ENCODE peak calls at places on chromosomes 1 and 21, in six cellular contexts. C is SK-N-SH, K is OCI-LY7, N is neural progenitor cell, P is PC-3, S is HCT116. Q is an unnamed sample.

GRCh38 chr1:243407284-243408018 is 151.6 kb downstream of the SDCCAG8 start:
- DNase-seq in C (no peak), K (no peak), N (no peak), P (peak; percentile 48), S (no peak), Q (no peak)

GRCh38 chr1:10529096-10529495 is 54.3 kb downstream of the PEX14 start:
- DNase-seq in C (no peak), K (no peak), N (peak; percentile 32), P (no peak), S (no peak), Q (no peak)

GRCh38 chr1:27099154-27099903 is 55.6 kb downstream of the SLC9A1 start:
- DNase-seq in C (peak; percentile 62), K (peak; percentile 34), N (peak; percentile 48), P (peak; percentile 92), S (no peak), Q (peak; percentile 89)

GRCh38 chr1:175002910-175003517 is 3.3 kb downstream of the CACYBP start:
- DNase-seq in C (no peak), K (no peak), N (no peak), P (no peak), S (no peak), Q (no peak)

GRCh38 chr1:55067022-55067781 is 27.9 kb downstream of the PCSK9 start:
- DNase-seq in C (no peak), K (no peak), N (no peak), P (no peak), S (no peak), Q (no peak)

GRCh38 chr21:20996421-20997307 is 1.5 kb upstream of the NCAM2 start:
- DNase-seq in C (no peak), K (no peak), N (peak; percentile 35), P (peak; percentile 48), S (no peak), Q (peak; percentile 5)

GRCh38 chr1:65792671-65793358 is at the start of gene PDE4B:
- DNase-seq in C (peak; percentile 75), K (no peak), N (peak; percentile 81), P (no peak), S (no peak), Q (peak; percentile 19)

GRCh38 chr1:112558634-112559033 is 49.9 kb downstream of the WNT2B start:
- DNase-seq in C (no peak), K (no peak), N (peak; percentile 66), P (no peak), S (no peak), Q (no peak)

GRCh38 chr21:34274001-34274400 is 89.8 kb upstream of the KCNE2 start:
- DNase-seq in C (no peak), K (no peak), N (no peak), P (no peak), S (no peak), Q (no peak)

GRCh38 chr1:182170941-182171461 is 109.5 kb upstream of the ZNF648 start:
- DNase-seq in C (no peak), K (no peak), N (no peak), P (no peak), S (no peak), Q (no peak)

GRCh38 chr1:7103322-7104052 is 318.2 kb downstream of the CAMTA1 start:
- DNase-seq in C (no peak), K (no peak), N (no peak), P (no peak), S (peak; percentile 13), Q (no peak)

GRCh38 chr1:202010042-202011015 is at the start of gene ELF3:
- DNase-seq in C (no peak), K (peak; percentile 28), N (peak; percentile 95), P (peak; percentile 96), S (peak; percentile 98), Q (peak; percentile 94)

GRCh38 chr1:198674009-198674408 is 35.2 kb downstream of the PTPRC start:
- DNase-seq in C (no peak), K (no peak), N (no peak), P (no peak), S (no peak), Q (no peak)

GRCh38 chr1:109589679-109590078 is 29.7 kb downstream of the GNAT2 start:
- DNase-seq in C (no peak), K (no peak), N (no peak), P (no peak), S (no peak), Q (no peak)

GRCh38 chr1:208336136-208336535 is 92.0 kb upstream of the PLXNA2 start:
- DNase-seq in C (no peak), K (no peak), N (peak; percentile 93), P (no peak), S (no peak), Q (no peak)

GRCh38 chr1:208332036-208332773 is 88.0 kb upstream of the PLXNA2 start:
- DNase-seq in C (no peak), K (no peak), N (no peak), P (no peak), S (no peak), Q (no peak)

GRCh38 chr1:208333676-208334075 is 89.5 kb upstream of the PLXNA2 start:
- DNase-seq in C (no peak), K (no peak), N (no peak), P (peak; percentile 24), S (no peak), Q (no peak)

GRCh38 chr1:208332774-208333126 is 88.6 kb upstream of the PLXNA2 start:
- DNase-seq in C (no peak), K (no peak), N (no peak), P (no peak), S (no peak), Q (peak; percentile 19)

DNA sequence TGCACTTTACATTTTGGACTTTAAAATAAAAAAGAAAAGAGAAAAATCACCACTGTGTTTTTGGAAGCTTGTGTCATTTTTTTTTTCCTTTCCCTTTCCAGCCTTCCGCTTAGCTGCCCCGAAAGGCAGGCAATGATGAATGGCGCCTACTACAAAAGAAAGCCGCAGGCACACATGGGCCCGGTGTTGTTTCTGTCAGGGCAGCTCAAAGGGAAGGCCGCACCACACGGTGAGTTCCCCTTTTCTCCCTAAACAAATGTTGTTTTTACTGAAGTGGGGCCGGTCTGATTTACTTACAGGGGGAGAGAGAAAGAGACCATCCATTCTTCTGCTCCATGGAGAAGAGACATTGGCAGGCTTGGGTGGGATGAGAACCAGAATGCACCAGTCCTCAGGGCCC is 91.2 kb upstream of the PLXNA2 start:
- DNase-seq in C (no peak), K (no peak), N (peak; percentile 87), P (no peak), S (no peak), Q (no peak)
- TF ChIP-seq EZH2phosphoT487 in C (no peak), K (no peak), N (no peak), P (no peak), S (no peak), Q (no peak)

GRCh38 chr1:2920421-2921015 is 100.7 kb upstream of the ACTRT2 start:
- DNase-seq in C (no peak), K (no peak), N (no peak), P (no peak), S (no peak), Q (no peak)

GRCh38 chr1:2923351-2923750 is 97.9 kb upstream of the ACTRT2 start:
- DNase-seq in C (no peak), K (no peak), N (no peak), P (no peak), S (no peak), Q (no peak)

GRCh38 chr1:2919826-2920225 is 101.4 kb upstream of the ACTRT2 start:
- DNase-seq in C (no peak), K (no peak), N (no peak), P (no peak), S (no peak), Q (no peak)

GRCh38 chr1:2925291-2925690 is 96.0 kb upstream of the ACTRT2 start:
- DNase-seq in C (no peak), K (no peak), N (no peak), P (no peak), S (no peak), Q (no peak)

DNA sequence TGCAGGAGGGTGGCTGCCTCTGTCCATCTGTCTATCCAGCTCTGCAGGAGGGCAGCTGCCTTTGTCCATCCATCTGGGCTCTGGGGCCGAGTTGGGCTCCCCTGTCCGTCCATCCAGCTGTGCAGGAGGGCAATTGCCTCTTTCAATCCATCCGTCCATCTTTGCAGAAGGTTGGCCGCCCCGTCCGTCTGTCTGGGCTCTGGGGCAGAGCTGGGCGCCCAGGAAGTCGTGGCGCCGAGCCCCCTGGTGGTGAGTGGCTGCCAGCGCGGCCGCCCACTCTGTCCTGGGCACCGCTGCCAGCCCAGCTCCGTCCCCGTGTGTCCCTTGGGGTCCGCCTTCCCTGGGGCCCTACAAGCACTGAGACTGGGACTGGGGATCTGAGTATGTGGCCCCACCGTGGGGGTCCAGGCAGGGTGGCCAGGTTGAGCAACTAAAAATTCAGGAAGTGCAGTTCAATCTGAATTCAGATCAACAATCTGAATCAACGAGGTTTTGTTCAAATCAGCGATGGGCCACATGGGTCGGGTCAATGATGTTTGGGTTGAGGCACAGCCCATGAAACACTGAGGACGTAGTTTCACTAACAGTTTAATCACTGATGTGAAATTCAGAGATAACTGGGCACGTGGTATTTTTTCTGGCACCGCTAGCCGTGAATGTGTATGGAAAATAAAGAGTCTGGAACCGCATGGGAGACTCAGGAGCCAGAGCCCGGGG is 99.1 kb upstream of the ACTRT2 start:
- DNase-seq in C (peak; percentile 63), K (peak; percentile 15), N (no peak), P (peak; percentile 43), S (peak; percentile 4), Q (no peak)
- TF ChIP-seq CTCF in C (peak; percentile 48), K (peak; percentile 72), N (peak; percentile 15), P (peak; percentile 92), S (peak; percentile 48), Q (no peak)

DNA sequence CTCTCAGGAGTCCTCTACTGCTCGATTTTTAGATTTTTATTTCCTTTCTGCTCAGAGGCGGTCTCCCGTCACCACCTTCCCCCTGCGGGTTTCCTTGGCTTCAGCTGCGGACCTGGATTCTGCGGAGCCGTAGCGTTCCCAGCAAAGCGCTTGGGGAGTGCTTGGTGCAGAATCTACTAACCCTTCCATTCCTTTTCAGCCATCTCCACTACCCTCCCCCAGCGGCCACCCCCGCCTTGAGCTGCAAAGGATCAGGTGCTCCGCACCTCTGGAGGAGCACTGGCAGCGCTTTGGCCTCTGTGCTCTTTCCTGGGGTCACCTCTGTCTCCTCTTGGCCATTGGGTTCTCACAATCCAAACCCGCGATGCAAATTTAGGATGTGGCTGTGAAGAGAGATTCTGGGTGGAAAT is 3.8 kb downstream of the OLIG2 start:
- DNase-seq in C (no peak), K (no peak), N (peak; percentile 44), P (no peak), S (no peak), Q (no peak)
- H3K9me3 ChIP-seq in C (no peaks in the 10 kb centered on the region), K (no peaks in the 10 kb centered on the region), N (no peaks in the 10 kb centered on the region), P (no peaks in the 10 kb centered on the region), S (no peaks in the 10 kb centered on the region), Q (no peaks in the 10 kb centered on the region)

DNA sequence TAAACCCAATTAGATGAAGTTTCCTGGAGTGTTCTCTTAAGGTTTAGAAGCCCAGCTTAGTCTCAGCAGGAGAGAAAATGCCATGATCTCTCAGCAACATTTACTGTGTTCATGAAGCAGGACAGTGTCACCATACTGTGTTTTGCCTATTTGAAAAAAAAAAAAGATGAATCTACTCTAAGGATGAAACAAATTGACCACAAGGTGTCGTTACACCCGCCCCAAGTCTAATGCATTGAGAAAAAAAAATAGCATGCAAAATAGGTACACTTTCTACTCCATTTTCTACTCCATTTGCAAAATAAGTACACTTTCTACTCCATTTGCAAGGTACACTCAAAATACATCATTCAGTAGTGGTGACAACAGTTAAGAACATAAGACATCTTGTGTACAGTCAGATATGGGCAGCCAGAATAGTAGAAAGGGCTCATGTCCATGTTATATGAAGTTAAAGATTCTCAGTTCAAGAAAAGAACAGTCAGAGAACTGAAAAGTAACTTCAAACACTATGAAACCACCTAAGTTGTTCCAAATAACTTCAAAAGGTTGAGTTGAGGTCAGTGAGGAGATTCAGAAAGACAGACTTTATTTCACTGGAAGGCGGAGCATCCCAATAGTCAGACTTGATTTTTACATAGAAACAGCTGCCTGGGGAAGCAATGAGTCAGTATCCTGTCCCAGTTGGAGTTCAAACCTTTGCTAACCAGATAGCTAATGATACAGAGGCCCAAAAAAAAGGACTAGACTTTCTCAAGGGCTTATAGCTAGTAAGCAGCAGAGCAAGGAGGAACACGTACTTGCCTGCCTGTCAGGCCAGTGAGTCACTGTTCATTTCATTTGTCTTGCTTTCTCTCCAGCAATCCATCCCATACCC is 13.3 kb downstream of the PLPPR5 start:
- DNase-seq in C (no peak), K (peak; percentile 25), N (peak; percentile 46), P (peak; percentile 81), S (peak; percentile 40), Q (peak; percentile 18)
- TF ChIP-seq EZH2phosphoT487 in C (no peak), K (no peak), N (no peak), P (no peak), S (no peak), Q (no peak)